ENCODE peak calls at places on chromosomes 12 and 14, in ten cellular contexts. V is tibial nerve; B is psoas muscle; Z is CD8-positive, alpha-beta T cell; I is PC-3; K is left ventricle myocardium inferior; W is pancreas; D is neural progenitor cell; J is brain microvascular endothelial cell; Y is transverse colon. H is an unnamed sample.

GRCh38 chr14:93320489-93320888 is 12.3 kb downstream of the BTBD7 start:
- DNase-seq in V (no peak), B (no peak), Z (no peak), I (no peak), K (no peak), W (no peak), D (no peak), J (no peak), Y (no peak), H (no peak)

GRCh38 chr12:105960319-105961076 is 178.3 kb downstream of the NUAK1 start:
- DNase-seq in V (no peak), B (no peak), Z (no peak), I (peak; percentile 75), K (no peak), W (peak; percentile 4), D (no peak), J (no peak), Y (no peak), H (no peak)

GRCh38 chr12:89160716-89161123 is 191.6 kb downstream of the DUSP6 start:
- DNase-seq in V (peak; percentile 39), B (peak; percentile 49), Z (no peak), I (peak; percentile 89), K (peak; percentile 67), W (peak; percentile 7), D (no peak), J (peak; percentile 97), Y (peak; percentile 15), H (peak; percentile 78)

GRCh38 chr12:108768591-108769500 is 37.5 kb upstream of the CORO1C start:
- DNase-seq in V (no peak), B (peak; percentile 35), Z (peak; percentile 11), I (no peak), K (peak; percentile 51), W (peak; percentile 42), D (peak; percentile 69), J (no peak), Y (peak; percentile 89), H (no peak)

GRCh38 chr12:11863478-11863906 is 207.2 kb upstream of the BCL2L14 start:
- DNase-seq in V (peak; percentile 22), B (peak; percentile 33), Z (no peak), I (no peak), K (peak; percentile 33), W (peak; percentile 35), D (no peak), J (no peak), Y (no peak), H (no peak)

GRCh38 chr14:41362134-41362533 is 244.5 kb upstream of the LRFN5 start:
- DNase-seq in V (no peak), B (no peak), Z (no peak), I (peak; percentile 55), K (no peak), W (no peak), D (no peak), J (no peak), Y (no peak), H (no peak)

GRCh38 chr14:89723930-89724915 is 230.3 kb downstream of the EFCAB11 start:
- DNase-seq in V (no peak), B (no peak), Z (no peak), I (no peak), K (no peak), W (no peak), D (no peak), J (no peak), Y (no peak), H (no peak)

GRCh38 chr12:57737467-57738141 is 938 bp downstream of the AGAP2 start:
- DNase-seq in V (no peak), B (no peak), Z (no peak), I (no peak), K (no peak), W (no peak), D (peak; percentile 80), J (no peak), Y (no peak), H (no peak)

GRCh38 chr12:80692114-80692513 is 15.3 kb upstream of the MYF6 start:
- DNase-seq in V (no peak), B (peak; percentile 12), Z (no peak), I (no peak), K (no peak), W (no peak), D (no peak), J (no peak), Y (no peak), H (no peak)

GRCh38 chr14:23539209-23539866 is 12.2 kb downstream of the ZFHX2 start:
- DNase-seq in V (no peak), B (no peak), Z (no peak), I (peak; percentile 67), K (no peak), W (no peak), D (peak; percentile 90), J (peak; percentile 17), Y (no peak), H (no peak)
- H3K27ac ChIP-seq in V (no peak overlapping the region), B (no peak overlapping the region), Z (no peak overlapping the region), I (no peak overlapping the region), K (peak overlapping the region; percentile 7), W (no peak overlapping the region), D (no peak overlapping the region), J (no peak overlapping the region), Y (no peak overlapping the region), H (no peak overlapping the region)

GRCh38 chr12:64085154-64085553 is 136.9 kb downstream of the KICS2 start:
- DNase-seq in V (no peak), B (no peak), Z (no peak), I (no peak), K (no peak), W (no peak), D (no peak), J (no peak), Y (no peak), H (no peak)

GRCh38 chr12:64085996-64086395 is 136.1 kb downstream of the KICS2 start:
- DNase-seq in V (no peak), B (no peak), Z (no peak), I (peak; percentile 53), K (no peak), W (no peak), D (no peak), J (no peak), Y (no peak), H (no peak)

GRCh38 chr12:64082866-64083268 is 139.2 kb downstream of the KICS2 start:
- DNase-seq in V (no peak), B (no peak), Z (no peak), I (no peak), K (no peak), W (no peak), D (no peak), J (no peak), Y (no peak), H (no peak)

GRCh38 chr12:64081020-64081419 is 141.1 kb downstream of the KICS2 start:
- DNase-seq in V (no peak), B (no peak), Z (no peak), I (no peak), K (no peak), W (no peak), D (no peak), J (no peak), Y (no peak), H (no peak)

GRCh38 chr12:64083285-64084210 is 138.5 kb downstream of the KICS2 start:
- DNase-seq in V (peak; percentile 89), B (peak; percentile 74), Z (no peak), I (peak; percentile 58), K (peak; percentile 71), W (peak; percentile 86), D (no peak), J (peak; percentile 60), Y (peak; percentile 84), H (no peak)
- TF ChIP-seq CTCF in V (no peak), B (no peak), Z (no peak), I (no peak), K (no peak), W (no peak), D (no peak), J (no peak), Y (no peak), H (no peak)

GRCh38 chr14:20372796-20373195 is 29.4 kb downstream of the PARP2 start:
- DNase-seq in V (no peak), B (no peak), Z (no peak), I (no peak), K (no peak), W (no peak), D (no peak), J (no peak), Y (no peak), H (no peak)

GRCh38 chr14:20379743-20380142 is 33.6 kb downstream of the TEP1 start:
- DNase-seq in V (no peak), B (no peak), Z (no peak), I (no peak), K (no peak), W (no peak), D (no peak), J (no peak), Y (no peak), H (no peak)

GRCh38 chr14:20381341-20381740 is 32.0 kb downstream of the TEP1 start:
- DNase-seq in V (no peak), B (no peak), Z (no peak), I (no peak), K (no peak), W (no peak), D (no peak), J (no peak), Y (no peak), H (no peak)

GRCh38 chr14:20377171-20377570 is 33.7 kb downstream of the PARP2 start:
- DNase-seq in V (no peak), B (no peak), Z (no peak), I (no peak), K (no peak), W (no peak), D (no peak), J (no peak), Y (no peak), H (no peak)

GRCh38 chr14:20376071-20376588 is 32.7 kb downstream of the PARP2 start:
- DNase-seq in V (no peak), B (no peak), Z (no peak), I (no peak), K (no peak), W (no peak), D (no peak), J (no peak), Y (peak; percentile 78), H (no peak)
- H3K36me3 ChIP-seq in V (peaks cover 60% of the 10 kb centered on the region), B (peaks cover 21% of the 10 kb centered on the region), Z (peaks cover 77% of the 10 kb centered on the region), I (peaks cover 17% of the 10 kb centered on the region), K (peaks cover 98% of the 10 kb centered on the region), W (peaks cover 62% of the 10 kb centered on the region), D (no peaks in the 10 kb centered on the region), J (peaks cover 88% of the 10 kb centered on the region), Y (no peaks in the 10 kb centered on the region), H (peaks cover 95% of the 10 kb centered on the region)

GRCh38 chr14:102616799-102617198 is 24.4 kb downstream of the RCOR1 start:
- DNase-seq in V (no peak), B (no peak), Z (no peak), I (peak; percentile 26), K (no peak), W (no peak), D (no peak), J (no peak), Y (no peak), H (no peak)

GRCh38 chr14:102625564-102626296 is 33.3 kb downstream of the RCOR1 start:
- DNase-seq in V (no peak), B (no peak), Z (no peak), I (no peak), K (no peak), W (no peak), D (no peak), J (no peak), Y (no peak), H (no peak)

GRCh38 chr14:102620413-102620812 is 28.0 kb downstream of the RCOR1 start:
- DNase-seq in V (no peak), B (no peak), Z (no peak), I (no peak), K (no peak), W (no peak), D (no peak), J (peak; percentile 51), Y (no peak), H (no peak)

GRCh38 chr14:102626530-102626929 is 34.1 kb downstream of the RCOR1 start:
- DNase-seq in V (no peak), B (no peak), Z (no peak), I (no peak), K (no peak), W (no peak), D (no peak), J (no peak), Y (no peak), H (no peak)

GRCh38 chr14:102622262-102622885 is 29.9 kb downstream of the RCOR1 start:
- DNase-seq in V (no peak), B (no peak), Z (no peak), I (no peak), K (no peak), W (no peak), D (peak; percentile 31), J (no peak), Y (peak; percentile 14), H (no peak)
- H3K27ac ChIP-seq in V (no peak overlapping the region), B (no peak overlapping the region), Z (no peak overlapping the region), I (no peak overlapping the region), K (no peak overlapping the region), W (no peak overlapping the region), D (peak overlapping the region; percentile 81), J (no peak overlapping the region), Y (no peak overlapping the region), H (no peak overlapping the region)